ENCODE peak calls at places on chromosomes 3 and 15, in five cellular contexts. W is IMR-90, F is neuronal stem cell, I is H9, D is H1. S is an unnamed sample.

GRCh38 chr3:16419640-16420039 is 93.9 kb downstream of the RFTN1 start:
- DNase-seq in I (no peak), D (no peak), W (peak; percentile 55), F (no peak), S (no peak)

GRCh38 chr3:146160964-146161724 is at the start of gene PLOD2:
- DNase-seq in I (peak; percentile 74), D (peak; percentile 36), F (peak; percentile 65), W (peak; percentile 92), S (peak; percentile 93)

GRCh38 chr15:67383903-67384302 is 129.3 kb downstream of the IQCH start:
- DNase-seq in F (no peak), W (peak; percentile 19), I (no peak), D (no peak), S (peak; percentile 13)

GRCh38 chr3:158775801-158776399 is 26.0 kb upstream of the MFSD1 start:
- DNase-seq in I (no peak), D (no peak), F (no peak), W (peak; percentile 21), S (no peak)

GRCh38 chr15:32886441-32886840 is 168.6 kb downstream of the GREM1 start:
- DNase-seq in F (peak; percentile 31), W (no peak), I (peak; percentile 32), D (no peak), S (no peak)

GRCh38 chr3:171980578-171981270 is 58.7 kb upstream of the FNDC3B start:
- DNase-seq in W (peak; percentile 38), D (no peak), I (no peak), F (no peak), S (peak; percentile 74)

GRCh38 chr15:55196011-55196410 is 730 bp downstream of the RSL24D1 start:
- DNase-seq in W (peak; percentile 4), F (no peak), D (no peak), I (no peak), S (no peak)

GRCh38 chr3:159807137-159808028 is 181.3 kb upstream of the IL12A start:
- DNase-seq in W (no peak), I (no peak), D (no peak), F (no peak), S (no peak)

GRCh38 chr3:69260216-69260787 is 125.6 kb downstream of the FRMD4B start:
- DNase-seq in I (no peak), F (no peak), W (no peak), D (no peak), S (no peak)

GRCh38 chr3:142065932-142066331 is 83.4 kb downstream of the TFDP2 start:
- DNase-seq in W (no peak), D (no peak), F (no peak), I (no peak), S (no peak)

GRCh38 chr15:37055481-37055880 is 44.9 kb downstream of the MEIS2 start:
- DNase-seq in I (no peak), W (no peak), F (no peak), D (no peak), S (no peak)
- H4K91ac ChIP-seq in I (no peak overlapping the region), W (no peak overlapping the region), F (no peak overlapping the region), D (no peak overlapping the region), S (no peak overlapping the region)

DNA sequence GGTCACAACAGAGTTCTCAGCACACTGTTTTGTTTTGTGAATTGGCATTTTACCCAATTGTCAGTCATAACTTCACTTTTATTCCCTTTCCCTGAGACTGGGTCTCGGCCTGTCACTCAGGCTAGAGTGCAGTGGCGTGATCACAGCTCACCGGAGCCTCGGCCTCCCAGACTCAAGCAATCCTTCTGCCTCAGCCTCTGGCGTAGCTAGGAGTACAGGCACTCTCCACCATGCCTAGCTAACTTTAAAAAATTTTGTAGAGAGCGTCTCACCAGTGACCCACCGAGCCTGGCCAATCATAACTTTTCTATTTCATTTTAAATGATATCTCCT is 26.5 kb downstream of the TRIM71 start:
- DNase-seq in D (no peak), W (no peak), I (peak; percentile 65), F (no peak), S (no peak)
- H3K18ac ChIP-seq in D (peak overlapping the region; percentile 39), W (no peak overlapping the region), I (no peak overlapping the region), F (no peak overlapping the region), S (no peak overlapping the region)

GRCh38 chr15:75453703-75454470 is 2.4 kb upstream of the SIN3A start:
- DNase-seq in D (peak; percentile 100), W (peak; percentile 100), F (peak; percentile 100), I (peak; percentile 99), S (peak; percentile 99)
- H3K23ac ChIP-seq in D (no peak overlapping the region), W (peak overlapping the region; percentile 77), F (peak overlapping the region; percentile 82), I (no peak overlapping the region), S (no peak overlapping the region)

DNA sequence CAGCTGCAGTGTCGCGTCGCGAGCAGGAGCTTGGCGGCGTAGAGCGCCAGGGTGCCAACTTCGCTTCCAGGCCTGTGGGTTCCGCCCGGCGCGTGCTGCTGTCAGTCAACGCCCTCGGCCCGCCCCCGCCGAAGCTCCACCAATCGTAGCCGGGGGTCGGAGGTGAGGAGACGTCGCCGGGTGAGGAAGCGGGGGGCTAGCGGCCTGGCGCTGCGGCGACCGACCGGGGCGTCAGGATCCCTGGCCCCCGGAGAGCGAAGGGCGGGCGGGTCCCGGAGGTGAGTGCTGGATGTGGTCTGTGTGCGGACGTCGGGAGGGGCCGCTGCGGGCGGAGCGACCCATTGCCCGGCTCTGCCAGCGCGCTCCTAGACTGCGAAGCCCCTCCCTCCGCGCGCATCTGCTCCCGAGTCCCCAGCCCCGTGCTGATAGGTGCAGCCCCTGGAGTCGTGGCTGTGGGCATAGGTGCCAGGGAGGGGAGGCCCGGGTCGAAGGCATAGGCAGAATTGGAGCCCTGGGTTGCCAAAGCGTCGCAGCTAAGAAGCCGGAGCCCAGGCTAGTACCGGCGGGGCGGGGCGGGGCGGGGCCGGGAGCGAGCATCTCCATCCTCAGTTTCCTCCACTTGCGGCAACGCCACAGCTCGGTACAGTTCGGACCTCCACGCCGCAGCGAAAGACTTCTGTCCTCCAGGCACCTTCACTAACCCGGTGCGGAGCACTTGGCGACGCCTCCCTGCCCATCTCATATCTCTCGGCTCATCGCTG is at the start of gene NXPE3:
- DNase-seq in F (peak; percentile 77), D (peak; percentile 47), W (peak; percentile 65), I (peak; percentile 94), S (peak; percentile 65)
- H4K91ac ChIP-seq in F (no peak within 1 kb of the TSS), D (peak within 1 kb of the TSS; percentile 46), W (peak within 1 kb of the TSS; percentile 94), I (no peak within 1 kb of the TSS), S (peak within 1 kb of the TSS; percentile 29)

DNA sequence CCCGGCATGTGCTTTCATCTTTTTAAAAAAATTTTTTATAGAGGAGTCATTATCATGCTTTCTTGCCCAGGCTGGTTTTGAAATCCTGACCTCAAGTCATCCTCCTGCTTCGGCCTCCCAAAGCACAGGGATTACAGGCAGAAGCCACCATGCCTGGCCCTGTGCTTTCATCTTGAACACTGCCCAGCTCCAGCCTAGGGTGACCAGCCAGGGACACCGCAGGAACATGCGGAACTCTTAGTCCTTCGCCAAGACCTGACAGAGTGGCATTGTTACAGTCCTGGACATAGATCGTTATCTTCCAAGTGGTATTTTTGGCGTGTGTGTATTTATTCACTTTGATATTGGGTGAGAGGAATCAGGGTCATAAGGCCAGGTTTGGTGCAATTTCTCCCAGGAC is 7.9 kb upstream of the FURIN start:
- DNase-seq in I (no peak), F (no peak), D (no peak), W (no peak), S (peak; percentile 41)
- H3K18ac ChIP-seq in I (no peak overlapping the region), F (no peak overlapping the region), D (no peak overlapping the region), W (no peak overlapping the region), S (no peak overlapping the region)

GRCh38 chr3:66001626-66002025 is 37.1 kb downstream of the MAGI1 start:
- DNase-seq in W (no peak), F (no peak), I (no peak), D (no peak), S (no peak)
- H3K23ac ChIP-seq in W (no peak overlapping the region), F (no peak overlapping the region), I (no peak overlapping the region), D (no peak overlapping the region), S (no peak overlapping the region)

GRCh38 chr3:33113772-33114621 is at the start of gene CRTAP:
- DNase-seq in D (peak; percentile 82), W (peak; percentile 94), I (peak; percentile 95), F (peak; percentile 85), S (peak; percentile 84)

GRCh38 chr3:33117461-33117860 is 3.6 kb downstream of the CRTAP start:
- DNase-seq in I (no peak), D (no peak), W (no peak), F (no peak), S (no peak)

GRCh38 chr3:33111581-33111980 is 2.2 kb upstream of the CRTAP start:
- DNase-seq in I (no peak), D (no peak), F (no peak), W (no peak), S (no peak)

GRCh38 chr3:33115024-33115768 is 1.4 kb downstream of the CRTAP start:
- DNase-seq in I (no peak), F (peak; percentile 78), W (peak; percentile 84), D (no peak), S (peak; percentile 35)

DNA sequence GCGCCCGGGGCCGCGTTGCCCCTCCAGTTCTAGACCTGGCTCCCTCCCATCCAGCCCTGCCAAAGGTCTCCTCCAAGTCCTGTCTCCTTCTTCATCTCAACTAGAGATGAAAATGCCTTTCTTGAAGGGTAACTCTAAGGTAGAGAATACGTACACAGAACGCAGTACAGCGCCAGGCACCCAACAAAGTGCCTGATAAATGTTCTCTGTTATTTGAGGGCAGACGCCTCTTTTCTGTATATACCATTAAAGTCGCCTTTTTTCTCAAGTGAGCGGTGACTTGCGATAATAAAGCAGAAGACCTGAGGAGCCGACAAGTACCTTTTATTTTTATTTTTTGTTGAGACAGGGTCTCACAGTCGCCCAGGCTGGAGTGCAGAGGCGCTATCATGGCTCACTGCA is 809 bp downstream of the CRTAP start:
- DNase-seq in D (no peak), F (no peak), W (no peak), I (no peak), S (no peak)
- H4K91ac ChIP-seq in D (no peak overlapping the region), F (no peak overlapping the region), W (no peak overlapping the region), I (no peak overlapping the region), S (no peak overlapping the region)